ENCODE peak calls at places on chromosomes 16 and 17, in nine cellular contexts. X is RWPE1; F is HFFc6; A is GM12891; N is A549; T is stromal cell of bone marrow; W is cardiac fibroblast; O is activated T-helper 1 cell treated with anti-CD3 and anti-CD28 coated beads, Interleukin-2, amount 50 U/mL, for 16 hours; L is stimulated activated CD8-positive, alpha-beta memory T cell treated with anti-CD3 and anti-CD28 coated beads, Interleukin-15, amount 100 ng/mL, for 24 hours. H is an unnamed sample.

GRCh38 chr17:77371888-77372443 is 231.2 kb downstream of the SEC14L1 start:
- DNase-seq in X (no peak), F (no peak), A (no peak), N (no peak), T (no peak), W (no peak), O (no peak), L (no peak), H (no peak)

GRCh38 chr17:80785477-80786178 is 206.0 kb upstream of the CHMP6 start:
- DNase-seq in X (no peak), F (no peak), A (no peak), N (no peak), T (no peak), W (no peak), O (no peak), L (no peak), H (no peak)

GRCh38 chr17:48634446-48635208 is 8.5 kb upstream of the HOXB9 start:
- DNase-seq in X (no peak), F (no peak), A (no peak), N (no peak), T (no peak), W (no peak), O (no peak), L (no peak), H (no peak)

GRCh38 chr16:10180771-10181163 is 1.5 kb downstream of the GRIN2A start:
- DNase-seq in X (no peak), F (no peak), A (peak; percentile 46), N (peak; percentile 28), T (no peak), W (peak; percentile 8), O (no peak), L (peak; percentile 13), H (no peak)

GRCh38 chr17:44909681-44910144 is 5.6 kb downstream of the GFAP start:
- DNase-seq in X (peak; percentile 68), F (peak; percentile 88), A (no peak), N (no peak), T (peak; percentile 53), W (peak; percentile 62), O (no peak), L (no peak), H (no peak)

GRCh38 chr17:22694362-22695227 is 1002.3 kb downstream of the KCNJ18 start:
- DNase-seq in X (no peak), F (no peak), A (no peak), N (no peak), T (no peak), W (no peak), O (no peak), L (no peak), H (no peak)

GRCh38 chr17:75822119-75822799 is 21.9 kb downstream of the UNC13D start:
- DNase-seq in X (no peak), F (no peak), A (no peak), N (no peak), T (no peak), W (no peak), O (no peak), L (no peak), H (no peak)

GRCh38 chr16:12095275-12096161 is 119.0 kb downstream of the SNX29 start:
- DNase-seq in X (peak; percentile 45), F (peak; percentile 32), A (peak; percentile 54), N (peak; percentile 50), T (peak; percentile 49), W (peak; percentile 74), O (peak; percentile 44), L (peak; percentile 61), H (peak; percentile 18)

GRCh38 chr17:81519284-81520020 is 6.9 kb upstream of the ACTG1 start:
- DNase-seq in X (peak; percentile 49), F (no peak), A (peak; percentile 79), N (peak; percentile 61), T (no peak), W (no peak), O (peak; percentile 65), L (no peak), H (no peak)

GRCh38 chr16:68074850-68075249 is 10.3 kb upstream of the NFATC3 start:
- DNase-seq in X (no peak), F (no peak), A (peak; percentile 62), N (no peak), T (no peak), W (no peak), O (no peak), L (no peak), H (peak; percentile 72)

GRCh38 chr17:47225436-47225858 is 16.3 kb downstream of the MYL4 start:
- DNase-seq in X (peak; percentile 53), F (peak; percentile 72), A (no peak), N (no peak), T (peak; percentile 92), W (peak; percentile 97), O (no peak), L (no peak), H (no peak)

GRCh38 chr17:76585048-76585648 is 512 bp downstream of the ST6GALNAC2 start:
- DNase-seq in X (peak; percentile 41), F (no peak), A (no peak), N (no peak), T (no peak), W (no peak), O (no peak), L (no peak), H (no peak)

GRCh38 chr17:6254036-6254435 is 180.9 kb downstream of the AIPL1 start:
- DNase-seq in X (peak; percentile 29), F (no peak), A (no peak), N (no peak), T (no peak), W (no peak), O (no peak), L (no peak), H (no peak)

H was measured in GM18507.